ENCODE peak calls at places on chromosome 19, in six cellular contexts. G is foreskin keratinocyte, H is HFF-Myc, L is cardiac muscle cell, N is left lung, P is fibroblast of lung. K is an unnamed sample.

GRCh38 chr19:3983542-3983914 is 1.7 kb downstream of the EEF2 start:
- DNase-seq in G (no peak), H (no peak), L (no peak), N (no peak), P (no peak), K (no peak)

GRCh38 chr19:9885077-9885552 is 50.0 kb downstream of the PIN1 start:
- DNase-seq in G (no peak), H (no peak), L (peak; percentile 74), N (no peak), P (peak; percentile 23), K (no peak)

GRCh38 chr19:51000981-51001380 is 423 bp downstream of the KLK8 start:
- DNase-seq in G (peak; percentile 33), H (no peak), L (no peak), N (no peak), P (no peak), K (no peak)

GRCh38 chr19:49553451-49554271 is 25.9 kb downstream of the RCN3 start:
- DNase-seq in G (peak; percentile 94), H (no peak), L (peak; percentile 44), N (no peak), P (peak; percentile 82), K (no peak)

GRCh38 chr19:47779524-47780214 is 1.2 kb downstream of the SELENOW start:
- DNase-seq in G (no peak), H (no peak), L (no peak), N (no peak), P (no peak), K (no peak)

GRCh38 chr19:3119071-3119781 is 16.6 kb upstream of the GNA15 start:
- DNase-seq in G (no peak), H (no peak), L (no peak), N (peak; percentile 64), P (no peak), K (no peak)

GRCh38 chr19:28350673-28351072 is 862.3 kb downstream of the UQCRFS1 start:
- DNase-seq in G (no peak), H (no peak), L (no peak), N (peak; percentile 17), P (no peak), K (no peak)

GRCh38 chr19:55265173-55265572 is 6.4 kb upstream of the PPP6R1 start:
- DNase-seq in G (no peak), H (no peak), L (no peak), N (no peak), P (no peak), K (no peak)

GRCh38 chr19:55146648-55147218 is 2.3 kb downstream of the TNNT1 start:
- DNase-seq in G (peak; percentile 44), H (no peak), L (no peak), N (no peak), P (no peak), K (peak; percentile 58)

GRCh38 chr19:38877781-38878574 is at the start of gene RINL:
- DNase-seq in G (no peak), H (no peak), L (no peak), N (peak; percentile 83), P (no peak), K (no peak)

GRCh38 chr19:24159707-24160106 is 72.7 kb downstream of the ZNF254 start:
- DNase-seq in G (peak; percentile 15), H (no peak), L (peak; percentile 4), N (no peak), P (peak; percentile 16), K (no peak)
- TF ChIP-seq CTCF in G (peak; percentile 49), H (peak; percentile 35), L (peak; percentile 32), N (no peak), P (peak; percentile 35), K (no peak)

DNA sequence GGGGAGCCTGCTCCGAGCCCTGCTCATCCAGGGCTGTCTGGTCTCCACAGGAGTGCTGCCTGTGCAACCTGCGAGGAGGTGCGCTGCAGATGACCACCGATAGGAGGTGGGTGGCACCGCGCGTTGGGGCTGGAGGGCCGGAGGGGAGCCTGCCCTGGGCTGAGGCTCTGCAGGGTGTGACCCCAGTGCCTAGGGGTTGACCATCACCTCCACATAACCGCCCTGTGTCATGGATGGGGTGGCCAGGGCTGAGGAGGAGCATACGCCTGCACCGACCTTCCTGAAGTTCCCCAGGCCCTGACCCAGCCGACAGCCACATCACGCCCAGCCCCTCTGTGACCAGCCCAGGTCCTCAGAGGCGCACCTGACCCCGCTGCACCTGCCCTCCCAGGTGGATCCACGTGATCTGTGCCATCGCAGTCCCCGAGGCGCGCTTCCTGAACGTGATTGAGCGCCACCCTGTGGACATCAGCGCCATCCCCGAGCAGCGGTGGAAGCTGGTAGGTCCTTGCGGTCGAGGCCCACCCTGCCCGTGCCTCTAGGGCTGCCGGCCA is 168.7 kb downstream of the KDM4B start:
- DNase-seq in G (no peak), H (no peak), L (no peak), N (peak; percentile 65), P (no peak), K (peak; percentile 61)
- TF ChIP-seq CTCF in G (peak; percentile 35), H (peak; percentile 27), L (peak; percentile 24), N (no peak), P (no peak), K (peak; percentile 53)

DNA sequence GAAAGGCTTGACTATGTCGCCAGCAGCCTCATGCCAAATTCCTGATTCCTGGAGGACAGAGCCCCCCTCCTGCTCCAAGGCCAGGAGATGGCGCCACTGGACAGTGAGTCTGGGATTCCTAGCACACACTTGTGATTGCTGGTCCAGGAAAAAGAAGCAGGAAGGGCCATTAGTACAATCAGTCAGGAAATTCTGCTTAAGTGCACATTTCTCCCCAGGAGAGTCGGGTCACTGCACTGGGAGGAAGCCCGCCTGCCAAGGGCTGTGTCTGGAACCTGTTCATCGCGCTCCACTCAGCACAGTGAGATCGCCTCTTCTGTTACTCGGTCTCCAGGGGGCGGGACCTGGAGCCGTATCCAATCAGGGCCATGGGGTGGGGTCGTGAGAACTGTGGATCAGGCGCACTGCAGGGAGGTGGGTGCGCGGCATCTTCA is 65.1 kb downstream of the ZNF823 start:
- DNase-seq in G (peak; percentile 39), H (no peak), L (peak; percentile 83), N (no peak), P (peak; percentile 47), K (peak; percentile 91)
- TF ChIP-seq CTCF in G (peak; percentile 62), H (peak; percentile 70), L (peak; percentile 94), N (peak; percentile 78), P (peak; percentile 66), K (peak; percentile 72)

GRCh38 chr19:29748996-29749395 is 33.9 kb upstream of the C19orf12 start:
- DNase-seq in G (no peak), H (no peak), L (no peak), N (peak; percentile 48), P (no peak), K (no peak)

GRCh38 chr19:29743681-29744080 is 28.6 kb upstream of the C19orf12 start:
- DNase-seq in G (no peak), H (no peak), L (no peak), N (no peak), P (no peak), K (no peak)

GRCh38 chr19:29741776-29742175 is 26.7 kb upstream of the C19orf12 start:
- DNase-seq in G (no peak), H (no peak), L (no peak), N (no peak), P (no peak), K (no peak)

GRCh38 chr19:29741226-29741625 is 26.2 kb upstream of the C19orf12 start:
- DNase-seq in G (no peak), H (no peak), L (no peak), N (no peak), P (no peak), K (no peak)

DNA sequence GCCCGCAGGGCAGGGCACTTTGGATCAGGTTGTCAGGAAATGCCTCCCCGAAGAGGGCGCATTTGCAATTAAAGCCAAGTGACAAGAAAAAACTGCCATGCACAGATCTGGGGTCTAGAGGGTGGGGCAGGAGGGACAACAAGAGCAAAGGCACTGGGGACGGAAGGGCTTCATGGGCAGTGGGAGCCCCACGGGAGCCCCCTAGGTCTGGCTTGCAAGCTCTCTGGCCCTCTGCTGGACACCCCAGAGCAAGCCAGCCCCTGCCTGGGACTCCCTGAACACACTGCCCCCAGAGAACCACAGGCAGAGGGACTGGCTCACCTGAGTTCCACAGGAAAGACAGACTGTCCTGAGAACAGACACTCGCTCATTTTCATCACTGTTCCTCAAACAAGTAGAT is 30.2 kb upstream of the C19orf12 start:
- DNase-seq in G (no peak), H (no peak), L (no peak), N (no peak), P (no peak), K (peak; percentile 47)
- TF ChIP-seq CTCF in G (no peak), H (peak; percentile 29), L (no peak), N (no peak), P (no peak), K (peak; percentile 32)

DNA sequence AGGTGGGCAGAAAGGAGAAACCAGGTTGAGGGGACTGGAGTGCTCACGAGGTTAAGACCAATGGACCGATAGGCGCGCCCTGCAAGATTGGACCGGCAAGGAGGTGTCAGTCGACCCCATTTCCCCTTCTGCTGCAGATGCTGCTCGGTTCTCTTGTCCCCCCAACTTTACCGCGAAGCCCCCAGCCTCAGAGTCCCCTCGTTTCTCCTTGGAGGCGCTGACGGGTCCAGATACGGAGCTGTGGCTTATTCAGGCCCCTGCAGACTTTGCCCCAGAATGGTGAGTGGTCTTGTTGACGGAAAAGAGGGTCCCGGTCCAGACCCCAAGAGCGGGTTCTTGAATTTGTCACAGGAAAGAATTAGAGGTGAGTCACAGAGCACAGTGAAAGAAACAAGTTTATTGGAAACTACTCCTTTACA is 522 bp downstream of the POLR1G start:
- DNase-seq in G (no peak), H (no peak), L (no peak), N (no peak), P (no peak), K (no peak)
- TF ChIP-seq CTCF in G (no peak), H (no peak), L (no peak), N (no peak), P (no peak), K (no peak)

DNA sequence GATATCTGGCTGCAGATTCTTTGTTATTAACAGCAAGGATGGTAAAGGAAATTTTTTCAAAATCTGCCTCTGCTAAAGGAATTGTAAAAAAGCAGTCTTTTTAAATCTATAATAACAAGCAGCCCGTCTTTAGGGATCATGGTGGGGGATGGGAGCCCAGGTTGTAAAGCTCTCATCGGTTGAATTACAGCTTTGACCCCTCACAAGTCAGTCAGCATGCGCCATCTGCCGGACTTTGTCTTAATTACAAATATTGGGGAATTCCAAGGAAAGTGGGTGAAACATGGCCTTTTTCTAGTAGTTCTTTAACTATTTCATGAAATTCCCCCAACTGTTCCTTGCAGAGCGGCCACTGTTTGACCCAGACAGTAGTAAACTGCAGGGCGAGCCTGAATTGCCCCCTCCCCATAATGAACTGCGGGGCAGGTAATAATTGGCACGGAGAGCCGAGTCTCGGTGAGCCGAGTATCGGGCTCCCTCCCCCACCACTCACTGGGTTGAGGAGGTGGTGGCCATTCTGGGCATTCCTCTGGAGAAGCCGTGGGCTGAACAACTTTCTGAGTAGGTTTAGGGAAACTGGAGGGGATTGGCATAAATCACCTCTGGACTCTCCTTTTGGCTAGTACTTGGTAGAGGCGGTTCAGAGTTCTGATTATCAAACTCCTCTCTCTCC is 11.6 kb downstream of the ZNF578 start:
- DNase-seq in G (no peak), H (no peak), L (no peak), N (no peak), P (no peak), K (no peak)
- TF ChIP-seq CTCF in G (peak; percentile 22), H (no peak), L (no peak), N (no peak), P (no peak), K (peak; percentile 20)

GRCh38 chr19:42028304-42029216 is 34.5 kb upstream of the ATP1A3 start:
- DNase-seq in G (no peak), H (no peak), L (no peak), N (no peak), P (no peak), K (peak; percentile 81)
- TF ChIP-seq CTCF in G (peak; percentile 74), H (peak; percentile 87), L (peak; percentile 46), N (no peak), P (peak; percentile 23), K (peak; percentile 79)

K was measured in glutamatergic neuron.